ENCODE peak calls at places on chromosomes 7 and 10, in four cellular contexts. One of them, this sample, is unnamed.

GRCh38 chr7:151251926-151252835 is 3.7 kb upstream of the SMARCD3 start:
- DNase-seq in sigmoid colon: peak; percentile 89
- DNase-seq in upper lobe of left lung: no peak
- DNase-seq in GM12878: no peak
- DNase-seq in this sample: peak; percentile 85

GRCh38 chr10:24331457-24331856 is 122.5 kb downstream of the KIAA1217 start:
- DNase-seq in sigmoid colon: no peak
- DNase-seq in upper lobe of left lung: peak; percentile 52
- DNase-seq in GM12878: no peak
- DNase-seq in this sample: no peak

GRCh38 chr10:8050561-8051108 is 3.9 kb upstream of the GATA3 start:
- DNase-seq in sigmoid colon: no peak
- DNase-seq in upper lobe of left lung: no peak
- DNase-seq in GM12878: no peak
- DNase-seq in this sample: no peak

GRCh38 chr7:75647709-75648438 is 90.9 kb downstream of the HIP1 start:
- DNase-seq in sigmoid colon: no peak
- DNase-seq in upper lobe of left lung: no peak
- DNase-seq in GM12878: no peak
- DNase-seq in this sample: no peak

GRCh38 chr7:82274681-82275080 is 168.9 kb downstream of the CACNA2D1 start:
- DNase-seq in sigmoid colon: no peak
- DNase-seq in upper lobe of left lung: no peak
- DNase-seq in GM12878: no peak
- DNase-seq in this sample: no peak

GRCh38 chr7:130941322-130942210 is 207.6 kb upstream of the KLF14 start:
- DNase-seq in sigmoid colon: no peak
- DNase-seq in upper lobe of left lung: peak; percentile 59
- DNase-seq in GM12878: no peak
- DNase-seq in this sample: no peak

GRCh38 chr10:84846646-84847045 is 518.3 kb downstream of the CCSER2 start:
- DNase-seq in sigmoid colon: no peak
- DNase-seq in upper lobe of left lung: no peak
- DNase-seq in GM12878: no peak
- DNase-seq in this sample: no peak

GRCh38 chr7:70574970-70575799 is 556.8 kb upstream of the GALNT17 start:
- DNase-seq in sigmoid colon: no peak
- DNase-seq in upper lobe of left lung: no peak
- DNase-seq in GM12878: no peak
- DNase-seq in this sample: peak; percentile 84

GRCh38 chr7:36523371-36523953 is 133.8 kb downstream of the ANLN start:
- DNase-seq in sigmoid colon: no peak
- DNase-seq in upper lobe of left lung: no peak
- DNase-seq in GM12878: no peak
- DNase-seq in this sample: no peak

GRCh38 chr7:100516135-100516812 is 22.7 kb upstream of the AGFG2 start:
- DNase-seq in sigmoid colon: peak; percentile 79
- DNase-seq in upper lobe of left lung: peak; percentile 20
- DNase-seq in GM12878: peak; percentile 66
- DNase-seq in this sample: peak; percentile 11

GRCh38 chr7:159204664-159205063 is 60.0 kb upstream of the VIPR2 start:
- DNase-seq in sigmoid colon: no peak
- DNase-seq in upper lobe of left lung: no peak
- DNase-seq in GM12878: no peak
- DNase-seq in this sample: no peak

GRCh38 chr7:135317676-135318326 is 84.2 kb downstream of the STRA8 start:
- DNase-seq in sigmoid colon: no peak
- DNase-seq in upper lobe of left lung: no peak
- DNase-seq in GM12878: no peak
- DNase-seq in this sample: peak; percentile 57

GRCh38 chr10:80504897-80505465 is 32.7 kb upstream of the SH2D4B start:
- DNase-seq in sigmoid colon: no peak
- DNase-seq in upper lobe of left lung: peak; percentile 25
- DNase-seq in GM12878: no peak
- DNase-seq in this sample: no peak

GRCh38 chr10:103619424-103620356 is 126.2 kb downstream of the NEURL1 start:
- DNase-seq in sigmoid colon: no peak
- DNase-seq in upper lobe of left lung: no peak
- DNase-seq in GM12878: no peak
- DNase-seq in this sample: no peak

GRCh38 chr10:86876748-86877147 is 80.7 kb downstream of the MMRN2 start:
- DNase-seq in sigmoid colon: no peak
- DNase-seq in upper lobe of left lung: no peak
- DNase-seq in GM12878: no peak
- DNase-seq in this sample: no peak

GRCh38 chr10:43138757-43139241 is 554 bp downstream of the CSGALNACT2 start:
- DNase-seq in sigmoid colon: no peak
- DNase-seq in upper lobe of left lung: no peak
- DNase-seq in GM12878: no peak
- DNase-seq in this sample: peak; percentile 25

GRCh38 chr10:63273575-63273974 is 140.4 kb downstream of the NRBF2 start:
- DNase-seq in sigmoid colon: no peak
- DNase-seq in upper lobe of left lung: no peak
- DNase-seq in GM12878: no peak
- DNase-seq in this sample: no peak

GRCh38 chr7:114653391-114654088 is 238.9 kb downstream of the FOXP2 start:
- DNase-seq in sigmoid colon: no peak
- DNase-seq in upper lobe of left lung: no peak
- DNase-seq in GM12878: no peak
- DNase-seq in this sample: no peak

GRCh38 chr10:18501198-18501597 is 150.2 kb downstream of the NSUN6 start:
- DNase-seq in sigmoid colon: no peak
- DNase-seq in upper lobe of left lung: no peak
- DNase-seq in GM12878: peak; percentile 50
- DNase-seq in this sample: no peak

GRCh38 chr7:28792858-28793257 is 165.3 kb downstream of the TRIL start:
- DNase-seq in sigmoid colon: no peak
- DNase-seq in upper lobe of left lung: no peak
- DNase-seq in GM12878: no peak
- DNase-seq in this sample: no peak

GRCh38 chr10:75610187-75610586 is 178.8 kb downstream of the LRMDA start:
- DNase-seq in sigmoid colon: no peak
- DNase-seq in upper lobe of left lung: no peak
- DNase-seq in GM12878: no peak
- DNase-seq in this sample: no peak

GRCh38 chr7:100884741-100885439 is 4.6 kb downstream of the UFSP1 start:
- DNase-seq in sigmoid colon: no peak
- DNase-seq in upper lobe of left lung: no peak
- DNase-seq in GM12878: no peak
- DNase-seq in this sample: no peak

GRCh38 chr10:16520900-16521299 is 779 bp downstream of the C1QL3 start:
- DNase-seq in sigmoid colon: no peak
- DNase-seq in upper lobe of left lung: no peak
- DNase-seq in GM12878: no peak
- DNase-seq in this sample: peak; percentile 26

GRCh38 chr10:119940487-119940886 is 48.0 kb downstream of the SEC23IP start:
- DNase-seq in sigmoid colon: no peak
- DNase-seq in upper lobe of left lung: no peak
- DNase-seq in GM12878: no peak
- DNase-seq in this sample: no peak

GRCh38 chr10:129850790-129851189 is 113.3 kb downstream of the EBF3 start:
- DNase-seq in sigmoid colon: no peak
- DNase-seq in upper lobe of left lung: no peak
- DNase-seq in GM12878: no peak
- DNase-seq in this sample: no peak

GRCh38 chr10:19250542-19250941 is 201.9 kb downstream of the MALRD1 start:
- DNase-seq in sigmoid colon: no peak
- DNase-seq in upper lobe of left lung: no peak
- DNase-seq in GM12878: no peak
- DNase-seq in this sample: no peak

DNA sequence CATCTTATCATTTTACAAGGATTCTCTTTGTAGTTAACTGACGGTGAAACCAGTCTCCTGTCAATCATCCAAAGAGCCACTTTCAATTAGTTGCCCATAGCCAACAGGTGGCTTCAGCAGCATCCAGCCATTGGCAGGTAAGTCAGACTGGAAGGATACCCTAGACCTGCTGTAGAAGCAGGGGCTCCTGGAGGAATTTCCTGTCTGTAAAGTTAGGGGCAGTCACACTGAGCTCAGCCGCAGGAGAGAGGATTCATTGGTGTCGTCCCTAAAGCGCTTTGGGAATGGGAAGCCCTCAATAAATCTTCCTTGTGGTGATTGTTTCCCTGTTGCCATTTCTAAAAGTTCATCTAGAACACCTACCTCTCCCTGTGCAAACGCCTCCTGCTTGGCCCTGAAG is 140.4 kb downstream of the CELF2 start:
- DNase-seq in sigmoid colon: no peak
- DNase-seq in upper lobe of left lung: no peak
- DNase-seq in GM12878: no peak
- DNase-seq in this sample: no peak
- H3K27me3 ChIP-seq in sigmoid colon: no peaks in the 10 kb centered on the region
- H3K27me3 ChIP-seq in upper lobe of left lung: no peaks in the 10 kb centered on the region
- H3K27me3 ChIP-seq in GM12878: no peaks in the 10 kb centered on the region
- H3K27me3 ChIP-seq in this sample: no peaks in the 10 kb centered on the region

DNA sequence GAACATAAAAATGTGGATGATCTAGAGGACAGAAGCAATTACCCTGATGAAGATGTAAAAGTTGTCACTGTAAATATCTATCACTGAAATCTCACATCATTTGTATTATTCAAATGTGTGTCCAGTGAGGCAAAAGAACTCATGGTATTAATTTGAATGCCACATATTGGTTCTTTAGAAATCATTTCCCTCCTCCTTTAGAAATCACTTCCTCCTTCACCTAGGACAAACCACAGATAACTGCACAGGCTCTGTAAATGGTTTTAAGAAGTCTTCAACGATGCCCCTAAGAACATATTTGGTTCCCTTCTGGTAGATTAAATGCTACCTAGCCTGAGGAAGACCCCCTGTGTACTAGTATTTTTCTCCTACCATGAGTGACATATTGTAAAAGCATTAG is 33.1 kb upstream of the ZNF518A start:
- DNase-seq in sigmoid colon: no peak
- DNase-seq in upper lobe of left lung: no peak
- DNase-seq in GM12878: no peak
- DNase-seq in this sample: no peak
- H3K27me3 ChIP-seq in sigmoid colon: no peaks in the 10 kb centered on the region
- H3K27me3 ChIP-seq in upper lobe of left lung: peaks cover 14% of the 10 kb centered on the region
- H3K27me3 ChIP-seq in GM12878: no peaks in the 10 kb centered on the region
- H3K27me3 ChIP-seq in this sample: no peaks in the 10 kb centered on the region

GRCh38 chr10:97089209-97089865 is 96.4 kb downstream of the SLIT1 start:
- DNase-seq in sigmoid colon: no peak
- DNase-seq in upper lobe of left lung: no peak
- DNase-seq in GM12878: no peak
- DNase-seq in this sample: peak; percentile 91
- H3K27me3 ChIP-seq in sigmoid colon: no peaks in the 10 kb centered on the region
- H3K27me3 ChIP-seq in upper lobe of left lung: no peaks in the 10 kb centered on the region
- H3K27me3 ChIP-seq in GM12878: peaks cover 4% of the 10 kb centered on the region
- H3K27me3 ChIP-seq in this sample: no peaks in the 10 kb centered on the region

GRCh38 chr10:117652228-117653169 is 110.0 kb downstream of the EMX2 start:
- DNase-seq in sigmoid colon: no peak
- DNase-seq in upper lobe of left lung: no peak
- DNase-seq in GM12878: no peak
- DNase-seq in this sample: no peak
- H3K27me3 ChIP-seq in sigmoid colon: no peaks in the 10 kb centered on the region
- H3K27me3 ChIP-seq in upper lobe of left lung: no peaks in the 10 kb centered on the region
- H3K27me3 ChIP-seq in GM12878: no peaks in the 10 kb centered on the region
- H3K27me3 ChIP-seq in this sample: peaks cover 26% of the 10 kb centered on the region

DNA sequence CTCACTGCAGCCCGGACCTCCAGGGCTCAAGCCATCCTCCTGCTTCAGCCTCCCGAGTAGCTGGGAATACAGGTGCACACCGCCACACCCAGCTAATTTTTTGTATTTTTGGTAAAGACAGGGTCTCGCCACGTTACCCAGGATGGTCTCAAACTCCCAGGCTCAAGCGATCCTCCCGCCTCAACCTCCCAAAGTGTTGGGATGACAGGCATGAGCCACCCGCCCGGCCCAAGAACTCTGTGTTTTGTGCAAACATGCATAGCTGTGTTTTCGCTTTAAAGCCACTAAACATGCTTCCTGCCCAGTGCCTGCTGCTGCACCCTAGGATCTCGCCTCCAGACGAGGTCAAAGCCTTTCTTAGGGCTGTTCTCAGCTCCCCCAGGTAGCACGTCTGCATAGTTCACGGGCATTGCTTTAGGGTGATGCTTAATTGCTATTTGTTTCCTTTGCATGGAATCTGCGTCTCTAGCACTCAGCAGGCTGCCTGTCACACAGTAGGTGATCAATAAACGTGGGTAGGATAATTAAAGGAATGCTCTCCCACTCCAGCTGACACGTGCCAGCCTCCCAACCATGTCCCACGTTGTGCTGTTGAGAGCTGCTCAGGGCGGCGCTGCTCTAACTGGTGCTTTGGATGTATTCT is 51.0 kb upstream of the FOXK1 start:
- DNase-seq in sigmoid colon: no peak
- DNase-seq in upper lobe of left lung: no peak
- DNase-seq in GM12878: no peak
- DNase-seq in this sample: no peak
- H3K27me3 ChIP-seq in sigmoid colon: no peaks in the 10 kb centered on the region
- H3K27me3 ChIP-seq in upper lobe of left lung: no peaks in the 10 kb centered on the region
- H3K27me3 ChIP-seq in GM12878: no peaks in the 10 kb centered on the region
- H3K27me3 ChIP-seq in this sample: no peaks in the 10 kb centered on the region

GRCh38 chr10:132168571-132169030 is 18.1 kb upstream of the DPYSL4 start:
- DNase-seq in sigmoid colon: no peak
- DNase-seq in upper lobe of left lung: no peak
- DNase-seq in GM12878: no peak
- DNase-seq in this sample: no peak
- H3K27me3 ChIP-seq in sigmoid colon: no peaks in the 10 kb centered on the region
- H3K27me3 ChIP-seq in upper lobe of left lung: no peaks in the 10 kb centered on the region
- H3K27me3 ChIP-seq in GM12878: no peaks in the 10 kb centered on the region
- H3K27me3 ChIP-seq in this sample: no peaks in the 10 kb centered on the region

DNA sequence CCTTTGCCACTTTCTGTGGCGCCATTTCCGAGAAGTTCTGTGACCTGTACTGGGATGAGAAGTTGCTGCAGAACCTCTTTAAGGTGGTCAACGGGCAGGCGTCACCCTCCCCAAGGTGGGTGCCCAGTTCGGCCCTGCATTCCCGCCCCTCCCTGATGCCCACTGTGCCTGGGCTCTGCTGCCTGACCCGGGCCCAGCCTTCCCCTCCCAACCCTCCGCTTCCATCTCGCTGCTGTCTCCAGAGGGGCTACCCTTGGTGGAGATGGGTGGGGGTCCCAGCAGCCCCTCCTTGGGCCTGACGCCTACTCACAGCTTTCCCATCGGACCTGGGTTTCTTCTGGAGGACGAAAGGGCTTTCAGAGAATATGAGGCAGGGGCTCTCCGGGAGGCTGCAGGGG is 30.5 kb upstream of the UTF1 start:
- DNase-seq in sigmoid colon: no peak
- DNase-seq in upper lobe of left lung: no peak
- DNase-seq in GM12878: no peak
- DNase-seq in this sample: no peak
- H3K27me3 ChIP-seq in sigmoid colon: no peaks in the 10 kb centered on the region
- H3K27me3 ChIP-seq in upper lobe of left lung: no peaks in the 10 kb centered on the region
- H3K27me3 ChIP-seq in GM12878: no peaks in the 10 kb centered on the region
- H3K27me3 ChIP-seq in this sample: no peaks in the 10 kb centered on the region

GRCh38 chr10:1467450-1467849 is 269.9 kb downstream of the ADARB2 start:
- DNase-seq in sigmoid colon: no peak
- DNase-seq in upper lobe of left lung: no peak
- DNase-seq in GM12878: no peak
- DNase-seq in this sample: no peak
- H3K27me3 ChIP-seq in sigmoid colon: no peaks in the 10 kb centered on the region
- H3K27me3 ChIP-seq in upper lobe of left lung: no peaks in the 10 kb centered on the region
- H3K27me3 ChIP-seq in GM12878: no peaks in the 10 kb centered on the region
- H3K27me3 ChIP-seq in this sample: peaks cover 8% of the 10 kb centered on the region

GRCh38 chr10:118587881-118588651 is 7.4 kb downstream of the PRLHR start:
- DNase-seq in sigmoid colon: no peak
- DNase-seq in upper lobe of left lung: no peak
- DNase-seq in GM12878: no peak
- DNase-seq in this sample: no peak
- H3K27me3 ChIP-seq in sigmoid colon: no peaks in the 10 kb centered on the region
- H3K27me3 ChIP-seq in upper lobe of left lung: no peaks in the 10 kb centered on the region
- H3K27me3 ChIP-seq in GM12878: peaks cover 3% of the 10 kb centered on the region
- H3K27me3 ChIP-seq in this sample: no peaks in the 10 kb centered on the region